ENCODE peak calls at places on chromosomes 1 and 21, in eight cellular contexts. Y, I, W, J, G, R, A and C are unnamed samples.

GRCh38 chr1:176450526-176450925 is 12.4 kb upstream of the PAPPA2 start:
- DNase-seq in Y (no peak), J (no peak), W (no peak), R (no peak), G (no peak), A (no peak), I (no peak), C (no peak)

GRCh38 chr1:233045591-233045990 is 95.2 kb downstream of the NTPCR start:
- DNase-seq in R (no peak), J (no peak), W (no peak), I (no peak), A (no peak), G (peak), Y (no peak), C (no peak)

GRCh38 chr1:116318897-116319296 is 54.1 kb upstream of the ATP1A1 start:
- DNase-seq in G (no peak), W (no peak), R (no peak), Y (no peak), I (no peak), A (no peak), J (no peak), C (no peak)

GRCh38 chr1:230273141-230273710 is 152.9 kb downstream of the PGBD5 start:
- DNase-seq in G (no peak), R (no peak), W (no peak), Y (no peak), A (no peak), J (no peak), I (no peak), C (no peak)

GRCh38 chr21:46392921-46393320 is 65.8 kb upstream of the DIP2A start:
- DNase-seq in R (peak), J (peak), I (no peak), G (peak), W (no peak), Y (no peak), A (peak), C (peak)

GRCh38 chr1:6473974-6474814 is 8.2 kb upstream of the TNFRSF25 start:
- DNase-seq in R (no peak), J (no peak), W (no peak), I (no peak), Y (no peak), G (no peak), A (no peak), C (no peak)

GRCh38 chr1:201892211-201892610 is 3.5 kb downstream of the SHISA4 start:
- DNase-seq in W (no peak), G (no peak), I (no peak), A (no peak), J (no peak), Y (no peak), R (no peak), C (no peak)

GRCh38 chr1:168693197-168693871 is 35.7 kb downstream of the DPT start:
- DNase-seq in J (no peak), R (no peak), G (no peak), Y (no peak), A (no peak), I (no peak), W (no peak), C (no peak)

GRCh38 chr1:44636711-44637589 is 37.3 kb downstream of the TMEM53 start:
- DNase-seq in G (peak), J (no peak), W (no peak), I (peak), A (no peak), R (no peak), Y (no peak), C (no peak)

GRCh38 chr1:173869108-173869359 is 854 bp downstream of the ZBTB37 start:
- DNase-seq in Y (no peak), J (no peak), W (no peak), I (no peak), A (no peak), R (no peak), G (no peak), C (no peak)

GRCh38 chr1:14597343-14598006 is 1.0 kb upstream of the KAZN start:
- DNase-seq in Y (no peak), J (no peak), G (peak), A (no peak), I (no peak), R (no peak), W (no peak), C (no peak)

GRCh38 chr1:208101661-208102431 is 142.3 kb downstream of the PLXNA2 start:
- DNase-seq in G (peak), I (no peak), A (peak), Y (no peak), R (no peak), J (peak), W (no peak), C (no peak)

GRCh38 chr1:27600500-27601175 is 3.3 kb downstream of the AHDC1 start:
- DNase-seq in R (no peak), A (peak), I (no peak), Y (no peak), G (peak), J (no peak), W (no peak), C (peak)

GRCh38 chr1:8825985-8826481 is 8.6 kb upstream of the RERE start:
- DNase-seq in G (peak), R (peak), Y (no peak), I (no peak), J (no peak), A (no peak), W (no peak), C (no peak)

GRCh38 chr1:3714814-3715213 is 37.4 kb upstream of the CCDC27 start:
- DNase-seq in Y (no peak), R (no peak), I (no peak), W (no peak), A (no peak), G (no peak), J (no peak), C (no peak)

GRCh38 chr1:248521856-248522255 is 14.0 kb downstream of the OR2G6 start:
- DNase-seq in R (no peak), G (no peak), A (no peak), W (no peak), I (no peak), Y (no peak), J (no peak), C (no peak)

GRCh38 chr1:196678510-196678884 is 26.7 kb downstream of the CFH start:
- DNase-seq in R (no peak), J (no peak), A (no peak), I (no peak), W (no peak), G (peak), Y (no peak), C (no peak)

GRCh38 chr1:19405761-19406481 is 79.4 kb downstream of the CAPZB start:
- DNase-seq in Y (peak), G (peak), R (no peak), W (no peak), J (no peak), A (no peak), I (no peak), C (no peak)

GRCh38 chr1:62294211-62294610 is 25.0 kb downstream of the KANK4 start:
- DNase-seq in W (no peak), Y (no peak), R (no peak), G (peak), A (no peak), J (no peak), I (peak), C (peak)

GRCh38 chr1:25123551-25123950 is 108.8 kb downstream of the SYF2 start:
- DNase-seq in I (no peak), J (no peak), W (no peak), A (no peak), R (no peak), G (peak), Y (no peak), C (no peak)

GRCh38 chr1:226364129-226364899 is 43.6 kb downstream of the PARP1 start:
- DNase-seq in W (no peak), R (peak), Y (no peak), G (peak), A (no peak), J (no peak), I (no peak), C (no peak)

GRCh38 chr1:97505289-97505688 is 415.5 kb downstream of the DPYD start:
- DNase-seq in J (no peak), W (no peak), Y (no peak), G (no peak), A (no peak), R (no peak), I (no peak), C (no peak)

GRCh38 chr1:21783679-21784603 is 992 bp upstream of the USP48 start:
- DNase-seq in I (no peak), W (no peak), Y (no peak), G (peak), A (no peak), J (peak), R (no peak), C (no peak)

GRCh38 chr1:180229483-180230415 is at the start of gene LHX4:
- DNase-seq in G (peak), J (no peak), W (no peak), I (peak), R (no peak), Y (no peak), A (no peak), C (peak)

GRCh38 chr1:222706815-222707214 is 5.5 kb downstream of the AIDA start:
- DNase-seq in A (no peak), J (no peak), G (no peak), Y (no peak), R (no peak), W (no peak), I (no peak), C (no peak)
- TF ChIP-seq CTCF in A (no peak), J (no peak), G (no peak), Y (no peak), R (no peak), W (peak), I (no peak), C (no peak)

DNA sequence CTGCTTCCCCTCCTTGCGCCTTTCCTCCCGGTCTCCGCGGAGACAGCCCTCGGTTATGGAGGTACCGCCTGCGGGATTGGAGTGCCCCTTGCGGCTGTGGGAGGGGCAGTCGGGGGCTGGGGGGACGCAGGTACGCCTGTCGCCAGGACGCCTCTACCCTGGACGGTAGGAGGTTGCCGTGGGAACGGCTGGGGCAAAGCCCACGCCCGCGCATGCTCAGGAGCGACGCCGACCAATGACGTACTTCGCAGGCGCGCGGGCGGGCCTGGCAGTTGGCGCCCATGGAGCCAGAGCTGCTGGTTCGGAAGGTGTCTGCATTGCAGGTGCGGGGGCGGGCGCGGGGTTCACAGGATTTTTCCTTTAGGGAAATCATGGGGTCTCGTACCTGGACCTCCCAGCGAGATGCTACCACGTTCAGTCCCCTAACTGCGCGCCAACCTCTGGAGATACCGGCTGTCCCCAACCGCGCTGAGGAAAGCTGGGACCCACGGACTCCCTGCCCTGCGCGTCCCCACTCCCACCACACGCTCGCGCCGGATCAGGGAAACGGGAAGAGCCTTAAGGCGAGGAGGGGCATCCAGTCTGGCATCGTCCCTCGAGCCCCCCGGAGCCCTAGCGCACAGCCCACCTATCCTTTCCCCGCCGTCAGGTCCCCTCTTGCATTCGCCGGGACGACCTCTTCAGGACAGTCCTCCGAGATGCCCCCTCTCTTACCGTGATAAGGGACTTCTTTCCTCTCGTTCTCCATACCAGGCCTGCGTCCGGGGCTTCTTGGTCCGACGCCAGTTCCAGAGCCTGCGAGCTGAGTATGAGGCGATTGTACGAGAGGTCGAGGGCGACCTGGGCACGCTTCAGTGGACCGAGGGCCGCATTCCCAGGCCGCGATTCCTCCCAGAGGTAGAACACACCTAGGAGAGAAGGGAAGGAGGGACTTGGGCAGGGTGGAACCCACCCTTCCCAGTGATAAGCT is at the start of gene IQCC:
- DNase-seq in I (peak), J (peak), Y (peak), A (peak), W (peak), R (peak), G (peak), C (peak)
- H3K27ac ChIP-seq in I (peak), J (peak), Y (peak), A (peak), W (no peak), R (peak), G (peak), C (peak)

GRCh38 chr1:150366416-150367296 is 2.7 kb downstream of the RPRD2 start:
- DNase-seq in W (no peak), I (no peak), R (no peak), A (no peak), G (peak), Y (no peak), J (no peak), C (peak)

GRCh38 chr1:150362721-150363425 is 1.1 kb upstream of the RPRD2 start:
- DNase-seq in A (no peak), R (no peak), Y (no peak), J (peak), I (no peak), G (no peak), W (no peak), C (no peak)

GRCh38 chr1:150365945-150366344 is 2.0 kb downstream of the RPRD2 start:
- DNase-seq in G (peak), W (no peak), J (no peak), Y (no peak), A (no peak), R (no peak), I (no peak), C (peak)

GRCh38 chr1:150364231-150365003 is 470 bp downstream of the RPRD2 start:
- DNase-seq in G (peak), W (peak), I (peak), A (peak), R (peak), Y (peak), J (peak), C (peak)

DNA sequence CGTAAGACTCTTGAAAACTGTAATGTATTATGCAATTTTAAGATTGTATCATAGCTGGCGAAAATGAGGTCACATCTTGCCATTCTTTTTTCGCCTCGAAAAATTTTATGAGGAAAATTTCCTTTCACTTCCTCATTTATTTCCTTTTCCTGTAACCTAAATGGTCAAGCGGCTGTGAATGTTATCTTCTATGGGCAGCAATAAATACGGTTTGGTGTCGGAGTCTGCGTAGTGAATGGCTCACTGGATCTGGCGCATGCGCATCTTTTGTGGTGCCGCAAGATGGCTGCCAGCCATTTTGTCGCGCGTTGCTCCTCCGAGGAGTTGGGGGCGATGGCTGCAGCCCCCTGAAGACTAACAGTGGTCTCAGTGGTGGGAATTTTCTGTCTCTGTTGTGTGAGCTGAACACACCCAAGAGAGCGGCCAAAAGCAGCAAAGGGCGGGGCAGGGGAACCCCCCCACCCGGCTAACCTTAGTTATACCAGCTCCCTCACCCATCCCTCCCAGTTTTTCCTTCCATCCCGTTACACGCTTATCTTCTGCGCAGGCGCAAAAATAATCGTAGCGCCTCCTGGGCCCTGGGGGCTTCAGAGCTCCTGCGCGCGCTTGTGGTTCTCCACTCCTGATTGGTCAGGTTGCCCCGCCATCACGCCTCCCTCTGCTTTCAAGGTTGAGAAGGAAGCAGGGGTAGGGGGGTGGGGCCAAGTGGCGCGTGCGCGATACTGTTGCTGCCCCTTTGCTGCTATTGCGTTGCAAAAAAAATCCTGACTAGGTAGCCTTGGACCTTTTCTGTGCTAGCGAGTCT is at the start of gene RPRD2:
- DNase-seq in W (peak), I (peak), J (peak), G (peak), Y (peak), R (peak), A (peak), C (peak)
- TF ChIP-seq CTCF in W (no peak), I (no peak), J (no peak), G (peak), Y (no peak), R (no peak), A (no peak), C (no peak)

DNA sequence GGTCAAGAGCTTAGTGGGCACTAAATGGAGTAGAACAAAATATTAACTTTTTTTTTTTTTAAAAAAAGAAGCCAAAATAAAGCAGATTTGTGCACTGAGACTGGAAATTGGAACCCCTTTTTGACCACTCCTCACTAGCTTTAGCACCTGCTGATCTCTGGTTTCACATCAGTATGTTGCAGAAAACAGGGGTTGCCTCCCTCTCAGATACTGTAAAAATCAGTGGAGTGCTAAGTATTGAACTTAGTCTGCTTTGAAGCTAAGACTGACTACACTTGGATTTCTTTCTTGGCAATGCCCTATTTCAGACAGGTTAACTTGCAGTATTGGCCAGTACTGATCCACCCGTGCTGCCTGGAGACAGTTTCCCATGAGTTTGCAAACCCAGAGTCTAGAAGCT is 2.7 kb upstream of the KIAA0040 start:
- DNase-seq in R (no peak), Y (no peak), A (no peak), I (no peak), W (no peak), G (no peak), J (no peak), C (no peak)
- H3K27ac ChIP-seq in R (no peak), Y (no peak), A (no peak), I (no peak), W (no peak), G (no peak), J (no peak), C (no peak)

DNA sequence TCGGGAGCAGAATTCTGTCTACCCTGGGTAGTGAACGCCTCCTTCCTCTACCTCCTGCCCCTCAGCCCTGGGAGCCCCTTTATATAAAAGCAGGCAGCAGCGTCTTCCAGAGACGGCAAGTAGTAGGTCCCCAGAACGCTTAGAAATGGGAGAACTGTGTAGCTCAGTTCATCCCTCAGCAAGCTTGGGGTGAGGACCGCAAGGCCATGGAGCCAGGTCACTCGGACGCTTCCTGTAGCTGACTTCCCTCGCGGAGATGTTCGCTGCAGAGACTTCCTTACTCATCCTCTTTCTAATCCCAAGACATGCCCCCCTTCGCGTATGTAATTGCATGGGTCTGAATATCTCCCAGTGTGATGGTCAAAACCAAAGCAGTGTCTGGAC is 141.4 kb upstream of the COA6 start:
- DNase-seq in G (no peak), I (no peak), J (no peak), R (no peak), Y (no peak), A (no peak), W (no peak), C (no peak)
- TF ChIP-seq CTCF in G (no peak), I (no peak), J (no peak), R (no peak), Y (no peak), A (no peak), W (no peak), C (no peak)

GRCh38 chr1:150083907-150084306 is 16.3 kb downstream of the VPS45 start:
- DNase-seq in J (no peak), A (no peak), Y (no peak), R (no peak), G (peak), W (no peak), I (no peak), C (no peak)

GRCh38 chr1:150080784-150081183 is 13.2 kb downstream of the VPS45 start:
- DNase-seq in W (no peak), G (no peak), Y (no peak), A (no peak), J (no peak), R (no peak), I (no peak), C (no peak)

GRCh38 chr1:150087415-150087814 is 19.8 kb downstream of the VPS45 start:
- DNase-seq in A (no peak), I (no peak), J (no peak), R (no peak), Y (no peak), W (no peak), G (no peak), C (no peak)

GRCh38 chr1:150085406-150085805 is 17.8 kb downstream of the VPS45 start:
- DNase-seq in J (no peak), W (no peak), I (no peak), G (no peak), Y (no peak), A (no peak), R (no peak), C (no peak)

DNA sequence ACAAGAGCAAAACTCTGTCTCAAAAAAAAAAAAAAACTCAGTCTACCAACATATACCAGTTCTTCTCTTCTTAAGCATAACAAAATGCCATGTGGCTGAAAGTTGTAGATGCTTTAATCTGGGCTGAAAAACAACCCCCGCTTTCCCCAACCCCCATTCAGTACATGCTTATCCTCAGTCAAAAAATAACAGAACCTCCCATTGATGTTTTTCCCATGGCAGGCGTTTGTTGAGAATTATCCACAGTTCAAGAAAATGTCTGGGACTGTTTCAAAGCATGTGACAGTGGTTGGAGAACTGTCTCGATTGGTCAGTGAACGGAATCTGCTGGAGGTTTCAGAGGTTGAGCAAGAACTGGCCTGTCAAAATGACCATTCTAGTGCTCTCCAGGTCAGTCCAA is 14.9 kb downstream of the VPS45 start:
- DNase-seq in J (no peak), Y (no peak), A (no peak), G (no peak), I (no peak), R (no peak), W (no peak), C (no peak)
- H3K27ac ChIP-seq in J (no peak), Y (no peak), A (no peak), G (no peak), I (no peak), R (peak), W (no peak), C (no peak)